ENCODE peak calls at places on chromosomes 4 and X, in five cellular contexts. One of them, this sample, is unnamed.
A peak's percentile ranks its signal among the peaks of the same experiment; 100 is the strongest.

GRCh38 chr4:129352480-129352879 is 256.5 kb downstream of the C4orf33 start:
- DNase-seq in NCI-H1436 treated with DMSO at 0.1 percent for 48 hours: no peak
- DNase-seq in stimulated activated naive B cell treated with anti-CD40 and anti-IgM and Interleukin-4, amounts not matched to agents 10 μg/mL and 1 μg/mL and 100 μg/mL, for 72 hours: no peak
- DNase-seq in AG10803: no peak
- DNase-seq in amniotic epithelial cell: no peak
- DNase-seq in this sample: no peak

GRCh38 chr4:8046925-8047541 is 107.4 kb upstream of the AFAP1 start:
- DNase-seq in stimulated activated naive B cell treated with anti-CD40 and anti-IgM and Interleukin-4, amounts not matched to agents 10 μg/mL and 1 μg/mL and 100 μg/mL, for 72 hours: no peak
- DNase-seq in amniotic epithelial cell: no peak
- DNase-seq in AG10803: no peak
- DNase-seq in NCI-H1436 treated with DMSO at 0.1 percent for 48 hours: no peak
- DNase-seq in this sample: no peak

GRCh38 chrX:13360146-13360545 is 40.3 kb upstream of the ATXN3L start:
- DNase-seq in NCI-H1436 treated with DMSO at 0.1 percent for 48 hours: no peak
- DNase-seq in amniotic epithelial cell: no peak
- DNase-seq in AG10803: no peak
- DNase-seq in stimulated activated naive B cell treated with anti-CD40 and anti-IgM and Interleukin-4, amounts not matched to agents 10 μg/mL and 1 μg/mL and 100 μg/mL, for 72 hours: no peak
- DNase-seq in this sample: no peak

GRCh38 chr4:185361872-185362271 is 33.9 kb downstream of the LRP2BP start:
- DNase-seq in stimulated activated naive B cell treated with anti-CD40 and anti-IgM and Interleukin-4, amounts not matched to agents 10 μg/mL and 1 μg/mL and 100 μg/mL, for 72 hours: no peak
- DNase-seq in NCI-H1436 treated with DMSO at 0.1 percent for 48 hours: no peak
- DNase-seq in amniotic epithelial cell: no peak
- DNase-seq in AG10803: no peak
- DNase-seq in this sample: no peak

GRCh38 chr4:33482773-33483172 is 2761.5 kb downstream of the ARAP2 start:
- DNase-seq in NCI-H1436 treated with DMSO at 0.1 percent for 48 hours: no peak
- DNase-seq in amniotic epithelial cell: no peak
- DNase-seq in stimulated activated naive B cell treated with anti-CD40 and anti-IgM and Interleukin-4, amounts not matched to agents 10 μg/mL and 1 μg/mL and 100 μg/mL, for 72 hours: no peak
- DNase-seq in AG10803: no peak
- DNase-seq in this sample: no peak

GRCh38 chrX:153764786-153765137 is 713 bp downstream of the PLXNB3 start:
- DNase-seq in stimulated activated naive B cell treated with anti-CD40 and anti-IgM and Interleukin-4, amounts not matched to agents 10 μg/mL and 1 μg/mL and 100 μg/mL, for 72 hours: no peak
- DNase-seq in amniotic epithelial cell: no peak
- DNase-seq in AG10803: no peak
- DNase-seq in NCI-H1436 treated with DMSO at 0.1 percent for 48 hours: no peak
- DNase-seq in this sample: no peak

GRCh38 chr4:184019084-184019483 is 114.0 kb downstream of the STOX2 start:
- DNase-seq in stimulated activated naive B cell treated with anti-CD40 and anti-IgM and Interleukin-4, amounts not matched to agents 10 μg/mL and 1 μg/mL and 100 μg/mL, for 72 hours: no peak
- DNase-seq in NCI-H1436 treated with DMSO at 0.1 percent for 48 hours: no peak
- DNase-seq in AG10803: peak; percentile 26
- DNase-seq in amniotic epithelial cell: no peak
- DNase-seq in this sample: no peak

GRCh38 chr4:23097251-23097650 is 404.5 kb downstream of the GBA3 start:
- DNase-seq in NCI-H1436 treated with DMSO at 0.1 percent for 48 hours: no peak
- DNase-seq in AG10803: peak; percentile 58
- DNase-seq in amniotic epithelial cell: no peak
- DNase-seq in stimulated activated naive B cell treated with anti-CD40 and anti-IgM and Interleukin-4, amounts not matched to agents 10 μg/mL and 1 μg/mL and 100 μg/mL, for 72 hours: no peak
- DNase-seq in this sample: peak; percentile 45

GRCh38 chr4:9859774-9860173 is 78.3 kb downstream of the DRD5 start:
- DNase-seq in amniotic epithelial cell: no peak
- DNase-seq in AG10803: no peak
- DNase-seq in stimulated activated naive B cell treated with anti-CD40 and anti-IgM and Interleukin-4, amounts not matched to agents 10 μg/mL and 1 μg/mL and 100 μg/mL, for 72 hours: no peak
- DNase-seq in NCI-H1436 treated with DMSO at 0.1 percent for 48 hours: no peak
- DNase-seq in this sample: no peak

GRCh38 chr4:184386271-184386781 is 88.0 kb downstream of the IRF2 start:
- DNase-seq in NCI-H1436 treated with DMSO at 0.1 percent for 48 hours: no peak
- DNase-seq in stimulated activated naive B cell treated with anti-CD40 and anti-IgM and Interleukin-4, amounts not matched to agents 10 μg/mL and 1 μg/mL and 100 μg/mL, for 72 hours: no peak
- DNase-seq in AG10803: no peak
- DNase-seq in amniotic epithelial cell: no peak
- DNase-seq in this sample: no peak

GRCh38 chr4:140856692-140857091 is 100.5 kb upstream of the TBC1D9 start:
- DNase-seq in amniotic epithelial cell: peak; percentile 44
- DNase-seq in NCI-H1436 treated with DMSO at 0.1 percent for 48 hours: no peak
- DNase-seq in AG10803: peak; percentile 50
- DNase-seq in stimulated activated naive B cell treated with anti-CD40 and anti-IgM and Interleukin-4, amounts not matched to agents 10 μg/mL and 1 μg/mL and 100 μg/mL, for 72 hours: no peak
- DNase-seq in this sample: peak; percentile 53

GRCh38 chr4:159549092-159549491 is 446.2 kb downstream of the RAPGEF2 start:
- DNase-seq in amniotic epithelial cell: peak; percentile 60
- DNase-seq in AG10803: no peak
- DNase-seq in stimulated activated naive B cell treated with anti-CD40 and anti-IgM and Interleukin-4, amounts not matched to agents 10 μg/mL and 1 μg/mL and 100 μg/mL, for 72 hours: no peak
- DNase-seq in NCI-H1436 treated with DMSO at 0.1 percent for 48 hours: no peak
- DNase-seq in this sample: peak; percentile 30

GRCh38 chr4:156293657-156294297 is 340.1 kb upstream of the CTSO start:
- DNase-seq in AG10803: peak; percentile 59
- DNase-seq in amniotic epithelial cell: peak; percentile 82
- DNase-seq in stimulated activated naive B cell treated with anti-CD40 and anti-IgM and Interleukin-4, amounts not matched to agents 10 μg/mL and 1 μg/mL and 100 μg/mL, for 72 hours: no peak
- DNase-seq in NCI-H1436 treated with DMSO at 0.1 percent for 48 hours: no peak
- DNase-seq in this sample: peak; percentile 96

GRCh38 chr4:121139533-121140222 is 24.4 kb downstream of the TNIP3 start:
- DNase-seq in AG10803: peak; percentile 66
- DNase-seq in NCI-H1436 treated with DMSO at 0.1 percent for 48 hours: no peak
- DNase-seq in stimulated activated naive B cell treated with anti-CD40 and anti-IgM and Interleukin-4, amounts not matched to agents 10 μg/mL and 1 μg/mL and 100 μg/mL, for 72 hours: no peak
- DNase-seq in amniotic epithelial cell: peak; percentile 36
- DNase-seq in this sample: peak; percentile 91

GRCh38 chrX:46184749-46185148 is 360.5 kb downstream of the ZNF674 start:
- DNase-seq in AG10803: no peak
- DNase-seq in NCI-H1436 treated with DMSO at 0.1 percent for 48 hours: no peak
- DNase-seq in amniotic epithelial cell: no peak
- DNase-seq in stimulated activated naive B cell treated with anti-CD40 and anti-IgM and Interleukin-4, amounts not matched to agents 10 μg/mL and 1 μg/mL and 100 μg/mL, for 72 hours: no peak
- DNase-seq in this sample: peak; percentile 8

GRCh38 chr4:130172156-130172555 is 1076.2 kb downstream of the C4orf33 start:
- DNase-seq in amniotic epithelial cell: peak; percentile 58
- DNase-seq in stimulated activated naive B cell treated with anti-CD40 and anti-IgM and Interleukin-4, amounts not matched to agents 10 μg/mL and 1 μg/mL and 100 μg/mL, for 72 hours: no peak
- DNase-seq in AG10803: peak; percentile 9
- DNase-seq in NCI-H1436 treated with DMSO at 0.1 percent for 48 hours: no peak
- DNase-seq in this sample: no peak

This sample was measured in iris pigment epithelial cell.